ENCODE peak calls at places on chromosomes 4 and X, in four cellular contexts. L, S, Y and M are unnamed samples. For H3K4me1, the result is how much of the 10 kb centered on the place peaks cover.

GRCh38 chrX:50988649-50989048 is 78.1 kb downstream of the BMP15 start:
- DNase-seq in L (no peak), S (peak), Y (no peak), M (no peak)

GRCh38 chrX:19593684-19594083 is 78.4 kb upstream of the MAP3K15 start:
- DNase-seq in L (no peak), S (peak), Y (no peak), M (no peak)

GRCh38 chrX:37684426-37684825 is 1.2 kb upstream of the XK start:
- DNase-seq in L (no peak), S (no peak), Y (no peak), M (no peak)

GRCh38 chr4:153384160-153384559 is 39.7 kb downstream of the MND1 start:
- DNase-seq in L (no peak), S (no peak), Y (no peak), M (no peak)

GRCh38 chr4:52914051-52914605 is 52.0 kb downstream of the RASL11B start:
- DNase-seq in L (no peak), S (peak), Y (no peak), M (no peak)

GRCh38 chr4:14096406-14096965 is 469.0 kb upstream of the BOD1L1 start:
- DNase-seq in L (no peak), S (peak), Y (no peak), M (no peak)

GRCh38 chr4:150078996-150079581 is 844 bp downstream of the DCLK2 start:
- DNase-seq in L (peak), S (peak), Y (peak), M (peak)

GRCh38 chr4:111268769-111269414 is 646.0 kb upstream of the PITX2 start:
- DNase-seq in L (no peak), S (peak), Y (no peak), M (no peak)

GRCh38 chr4:87077834-87078585 is 142.4 kb downstream of the KLHL8 start:
- DNase-seq in L (no peak), S (peak), Y (no peak), M (no peak)

GRCh38 chrX:110120025-110120424 is 117.1 kb downstream of the TMEM164 start:
- DNase-seq in L (no peak), S (peak), Y (no peak), M (no peak)

GRCh38 chr4:163540977-163541376 is 46.5 kb downstream of the TMA16 start:
- DNase-seq in L (no peak), S (peak), Y (no peak), M (no peak)

GRCh38 chr4:126777649-126778048 is 855.1 kb upstream of the INTU start:
- DNase-seq in L (no peak), S (peak), Y (no peak), M (no peak)

GRCh38 chr4:108006361-108006760 is 16.7 kb downstream of the HADH start:
- DNase-seq in L (no peak), S (no peak), Y (no peak), M (no peak)

GRCh38 chr4:158915683-158916241 is 146.9 kb downstream of the FNIP2 start:
- DNase-seq in L (no peak), S (no peak), Y (no peak), M (no peak)

GRCh38 chr4:99300934-99301333 is 10.1 kb upstream of the ADH1A start:
- DNase-seq in L (peak), S (peak), Y (peak), M (peak)

GRCh38 chrX:83916525-83916924 is 55.6 kb downstream of the CYLC1 start:
- DNase-seq in L (no peak), S (no peak), Y (no peak), M (no peak)

GRCh38 chrX:124347242-124347641 is 879 bp downstream of the SH2D1A start:
- DNase-seq in L (no peak), S (no peak), Y (no peak), M (no peak)

GRCh38 chr4:16802044-16802443 is 96.4 kb downstream of the LDB2 start:
- DNase-seq in L (no peak), S (no peak), Y (no peak), M (no peak)

GRCh38 chrX:16484338-16484737 is 165.6 kb upstream of the S100G start:
- DNase-seq in L (no peak), S (peak), Y (no peak), M (no peak)

GRCh38 chrX:69362889-69363288 is 141.2 kb upstream of the NALF2 start:
- DNase-seq in L (peak), S (peak), Y (no peak), M (peak)

GRCh38 chrX:119502727-119503483 is 34.7 kb downstream of the SLC25A5 start:
- DNase-seq in L (no peak), S (peak), Y (no peak), M (no peak)
- H3K27ac ChIP-seq in L (no peak), S (no peak), Y (no peak), M (no peak)

GRCh38 chr4:140809671-140810070 is 53.5 kb upstream of the TBC1D9 start:
- DNase-seq in L (no peak), S (no peak), Y (no peak), M (no peak)

GRCh38 chr4:140807491-140808257 is 51.5 kb upstream of the TBC1D9 start:
- DNase-seq in L (no peak), S (no peak), Y (no peak), M (no peak)

GRCh38 chr4:140813804-140814203 is 57.6 kb upstream of the TBC1D9 start:
- DNase-seq in L (no peak), S (no peak), Y (no peak), M (no peak)

GRCh38 chr4:140812916-140813315 is 56.7 kb upstream of the TBC1D9 start:
- DNase-seq in L (no peak), S (no peak), Y (no peak), M (no peak)

DNA sequence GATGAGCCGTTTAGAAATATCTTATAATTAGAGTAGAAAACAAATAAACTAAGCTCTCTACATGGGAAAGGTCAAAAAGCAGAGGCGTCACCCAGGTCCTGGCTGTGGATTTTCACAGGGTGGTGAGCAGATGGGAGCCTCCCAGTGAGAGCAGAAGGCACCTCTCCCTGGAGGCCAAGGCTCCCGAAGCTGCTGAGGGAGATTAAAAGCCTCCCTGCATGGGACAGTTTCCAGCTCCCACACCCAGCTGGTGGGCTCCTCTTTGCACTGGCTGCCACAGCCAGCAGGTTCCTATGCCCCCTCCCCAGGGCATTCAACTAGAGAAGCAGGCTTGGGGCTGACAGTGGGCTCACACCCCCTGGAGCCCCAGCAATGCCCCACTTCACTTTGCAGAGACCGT is 55.2 kb upstream of the TBC1D9 start:
- DNase-seq in L (no peak), S (no peak), Y (no peak), M (no peak)
- H3K4me1 ChIP-seq in L (under half), S (under half), Y (under half), M (under half)

DNA sequence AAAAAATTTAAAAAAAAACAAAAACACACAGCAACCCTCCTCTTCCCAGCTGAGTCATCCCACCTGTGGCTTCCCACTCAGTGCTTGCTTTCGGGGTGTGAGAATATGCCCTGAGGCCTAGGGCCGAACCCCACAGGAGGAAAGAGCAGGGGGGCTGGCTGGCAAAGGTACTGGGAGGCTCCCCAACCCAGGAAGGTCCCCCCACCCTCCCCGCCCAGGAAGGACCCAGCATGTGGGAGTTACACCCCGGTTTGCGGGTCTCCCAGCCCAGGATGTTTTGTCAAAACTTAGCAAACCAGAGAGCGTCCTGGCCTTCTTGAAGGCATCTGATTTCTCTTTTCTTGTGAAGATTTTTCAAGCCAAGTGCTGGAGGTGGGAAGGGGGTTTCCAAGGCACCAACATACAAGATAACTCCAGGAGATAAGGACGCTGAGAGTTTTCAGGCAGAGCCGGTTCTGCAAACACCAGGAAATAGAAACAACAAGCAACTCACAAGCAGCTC is 25.7 kb upstream of the CSF2RA start:
- DNase-seq in L (no peak), S (no peak), Y (no peak), M (no peak)
- H3K27ac ChIP-seq in L (no peak), S (no peak), Y (no peak), M (no peak)

DNA sequence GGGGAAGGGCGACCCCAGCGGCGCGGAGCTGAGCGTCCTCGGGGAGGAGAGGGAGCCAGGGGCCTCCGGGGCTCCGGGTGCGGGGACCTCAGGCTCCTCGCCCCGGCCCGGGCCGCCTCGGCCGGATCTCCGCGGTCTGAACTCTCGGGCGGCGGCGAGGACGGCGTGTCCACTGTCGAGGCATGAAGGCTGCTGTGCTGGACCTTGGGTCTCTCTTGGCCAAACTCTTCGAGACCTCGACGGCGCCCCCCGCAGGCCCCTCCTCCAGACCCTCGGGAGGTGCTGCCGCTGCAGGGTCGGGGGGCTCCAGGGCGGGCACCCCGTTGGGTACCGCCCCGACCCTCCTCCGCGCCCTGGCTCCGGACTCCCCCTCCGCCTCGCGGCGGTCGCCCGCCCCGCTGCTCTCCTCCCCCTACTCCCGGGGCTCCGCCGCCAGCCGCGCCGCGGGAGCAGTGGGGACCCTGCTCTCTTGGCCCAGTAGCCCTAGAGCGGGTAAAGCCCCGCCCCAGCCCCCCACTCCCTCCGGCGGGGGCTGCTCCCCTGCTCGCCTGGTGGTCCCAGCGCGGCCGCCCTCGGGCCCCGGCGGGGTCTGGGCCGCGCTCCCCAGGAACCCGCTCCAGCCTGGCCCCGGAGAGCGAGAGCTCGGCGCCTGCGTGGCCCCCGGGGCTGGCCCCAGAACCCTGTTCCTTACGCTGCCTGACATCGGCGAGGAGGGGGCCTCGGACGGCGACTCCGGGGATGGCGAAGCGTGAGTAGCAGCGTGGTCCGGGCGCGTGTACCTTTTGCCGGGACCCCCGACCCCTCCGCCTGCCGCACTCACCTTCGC is 604 bp downstream of the FAM149A start:
- DNase-seq in L (peak), S (peak), Y (peak), M (no peak)
- H3K4me1 ChIP-seq in L (under half), S (under half), Y (under half), M (under half)

GRCh38 chr4:177308125-177308524 is 1.5 kb upstream of the NEIL3 start:
- DNase-seq in L (no peak), S (peak), Y (no peak), M (no peak)

GRCh38 chr4:177309525-177310371 is at the start of gene NEIL3:
- DNase-seq in L (peak), S (peak), Y (peak), M (peak)

GRCh38 chr4:177313263-177313662 is 3.6 kb downstream of the NEIL3 start:
- DNase-seq in L (no peak), S (peak), Y (no peak), M (no peak)

DNA sequence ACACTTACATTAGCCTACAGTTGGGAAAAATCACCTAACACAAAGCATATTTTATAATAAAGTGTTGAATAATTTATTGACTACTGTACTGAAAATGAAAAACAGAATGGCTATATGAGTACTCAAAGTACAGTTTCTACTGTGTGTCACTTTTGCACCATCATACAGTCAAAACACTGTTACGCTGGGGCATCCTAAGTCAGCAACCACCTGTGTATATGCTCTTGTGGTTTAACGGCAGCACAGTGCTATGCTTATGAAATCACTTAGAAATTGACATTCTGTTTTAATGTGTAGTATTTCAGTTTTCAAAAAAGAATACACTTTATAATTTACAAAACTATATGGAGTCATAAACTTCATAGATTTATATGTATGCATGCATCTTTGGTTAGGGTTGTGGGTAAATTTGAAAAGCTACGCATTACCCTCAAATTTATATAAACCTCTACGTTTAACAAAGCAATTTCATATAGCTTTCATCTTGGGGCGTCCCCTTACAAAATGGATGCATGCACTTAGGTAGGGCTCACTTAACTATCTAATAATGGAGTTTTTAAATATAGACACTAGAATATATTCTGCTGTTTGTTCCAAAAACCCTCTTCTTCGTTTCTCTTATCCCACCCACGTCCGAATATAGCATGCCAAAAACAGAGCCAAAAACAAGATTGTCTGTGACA is 691 bp upstream of the NEIL3 start:
- DNase-seq in L (no peak), S (no peak), Y (no peak), M (no peak)
- H3K27ac ChIP-seq in L (no peak), S (no peak), Y (no peak), M (no peak)